ENCODE peak calls at places on chromosomes 2 and 18, in six cellular contexts. S, H, D, L, X and R are unnamed samples.

GRCh38 chr2:221680548-221680947 is 108.4 kb upstream of the EPHA4 start:
- DNase-seq in S (no peak), D (no peak), L (no peak), H (no peak), X (no peak), R (no peak)

GRCh38 chr2:120287183-120288015 is 34.7 kb downstream of the RALB start:
- DNase-seq in D (no peak), X (peak; percentile 48), L (peak; percentile 87), H (peak; percentile 96), S (no peak), R (no peak)

GRCh38 chr2:1742680-1743395 is 1.5 kb downstream of the PXDN start:
- DNase-seq in D (peak; percentile 95), S (no peak), H (peak; percentile 90), X (peak; percentile 35), L (peak; percentile 93), R (peak; percentile 76)

GRCh38 chr2:241894681-241895426 is 25.3 kb downstream of the RTP5 start:
- DNase-seq in H (no peak), S (peak; percentile 82), D (peak; percentile 63), L (no peak), X (no peak), R (peak; percentile 46)

GRCh38 chr2:178912416-178913056 is 105.3 kb upstream of the TTN start:
- DNase-seq in S (no peak), L (peak; percentile 13), H (peak; percentile 4), X (no peak), D (no peak), R (no peak)

GRCh38 chr2:134438371-134438770 is 184.5 kb downstream of the MGAT5 start:
- DNase-seq in S (no peak), H (no peak), L (no peak), D (no peak), X (no peak), R (no peak)

GRCh38 chr2:195337597-195337996 is 319.4 kb upstream of the SLC39A10 start:
- DNase-seq in D (no peak), S (no peak), H (no peak), X (no peak), L (peak; percentile 3), R (no peak)

GRCh38 chr2:236871500-236872001 is 214.1 kb upstream of the COPS8 start:
- DNase-seq in L (peak; percentile 89), H (peak; percentile 91), X (peak; percentile 84), S (no peak), D (peak; percentile 81), R (peak; percentile 74)

GRCh38 chr2:229467783-229468182 is 196.7 kb upstream of the PID1 start:
- DNase-seq in X (no peak), L (no peak), S (no peak), D (no peak), H (no peak), R (no peak)

GRCh38 chr18:45386256-45386655 is 229.0 kb upstream of the SLC14A2 start:
- DNase-seq in S (peak; percentile 21), X (no peak), D (no peak), H (peak; percentile 8), L (no peak), R (no peak)

GRCh38 chr2:18719978-18720775 is 130.8 kb upstream of the NT5C1B start:
- DNase-seq in H (peak; percentile 58), D (peak; percentile 75), X (no peak), S (no peak), L (peak; percentile 46), R (no peak)

GRCh38 chr2:234579231-234579962 is 82.5 kb upstream of the ARL4C start:
- DNase-seq in H (peak; percentile 68), L (no peak), D (no peak), S (no peak), X (no peak), R (no peak)

GRCh38 chr2:158024288-158024898 is 77.3 kb upstream of the UPP2 start:
- DNase-seq in X (no peak), L (no peak), H (peak; percentile 31), D (no peak), S (peak; percentile 40), R (peak; percentile 52)

GRCh38 chr18:11498821-11499220 is 110.6 kb upstream of the SLC35G4 start:
- DNase-seq in L (peak; percentile 63), H (no peak), X (no peak), D (no peak), S (no peak), R (no peak)

GRCh38 chr2:216492951-216493685 is 5.5 kb upstream of the RPL37A start:
- DNase-seq in S (no peak), H (peak; percentile 82), L (peak; percentile 87), X (no peak), D (no peak), R (no peak)

GRCh38 chr2:222333397-222333796 is 34.6 kb upstream of the PAX3 start:
- DNase-seq in X (no peak), S (no peak), H (no peak), L (no peak), D (no peak), R (no peak)

GRCh38 chr2:202036601-202037037 is 3.0 kb downstream of the FZD7 start:
- DNase-seq in H (peak; percentile 35), X (no peak), L (peak; percentile 54), D (no peak), S (no peak), R (no peak)

GRCh38 chr2:238988105-238988504 is 140.2 kb downstream of the TWIST2 start:
- DNase-seq in S (no peak), D (peak; percentile 38), L (no peak), X (no peak), H (no peak), R (no peak)

GRCh38 chr2:98433363-98433964 is 11.2 kb upstream of the INPP4A start:
- DNase-seq in S (no peak), D (no peak), L (no peak), H (no peak), X (no peak), R (no peak)
- H3K9me3 ChIP-seq in S (no peaks in the 10 kb centered on the region), D (no peaks in the 10 kb centered on the region), L (peaks cover 4% of the 10 kb centered on the region), H (peaks cover 4% of the 10 kb centered on the region), X (peaks cover 3% of the 10 kb centered on the region), R (no peaks in the 10 kb centered on the region)

GRCh38 chr2:99397251-99397920 is 60.2 kb downstream of the EIF5B start:
- DNase-seq in H (no peak), X (no peak), S (no peak), L (no peak), D (no peak), R (no peak)
- H3K27ac ChIP-seq in H (no peak overlapping the region), X (no peak overlapping the region), S (no peak overlapping the region), L (no peak overlapping the region), D (no peak overlapping the region), R (no peak overlapping the region)

DNA sequence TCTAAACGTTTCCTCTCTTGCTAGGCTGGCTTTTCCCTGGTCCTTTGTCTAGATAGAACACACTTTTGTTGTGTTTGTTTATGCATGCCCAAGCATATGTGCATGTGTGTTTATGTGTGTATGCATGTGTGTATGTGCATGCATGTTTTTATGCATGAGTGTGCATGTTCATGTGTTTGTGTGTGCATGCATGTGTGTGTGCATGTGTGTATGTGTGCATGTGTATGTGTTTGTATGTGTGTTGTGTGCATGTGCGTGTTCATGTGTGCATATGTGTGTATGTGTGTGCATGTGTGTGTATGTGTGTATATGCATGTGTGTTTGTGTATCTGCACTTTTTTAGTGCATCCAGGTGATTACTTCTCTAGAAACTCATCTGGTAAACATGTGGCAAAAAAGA is 558.0 kb downstream of the GALR1 start:
- DNase-seq in D (no peak), L (no peak), H (no peak), X (no peak), S (no peak), R (no peak)
- TF ChIP-seq CTCF in D (no peak), L (no peak), H (no peak), X (no peak), S (no peak), R (no peak)

DNA sequence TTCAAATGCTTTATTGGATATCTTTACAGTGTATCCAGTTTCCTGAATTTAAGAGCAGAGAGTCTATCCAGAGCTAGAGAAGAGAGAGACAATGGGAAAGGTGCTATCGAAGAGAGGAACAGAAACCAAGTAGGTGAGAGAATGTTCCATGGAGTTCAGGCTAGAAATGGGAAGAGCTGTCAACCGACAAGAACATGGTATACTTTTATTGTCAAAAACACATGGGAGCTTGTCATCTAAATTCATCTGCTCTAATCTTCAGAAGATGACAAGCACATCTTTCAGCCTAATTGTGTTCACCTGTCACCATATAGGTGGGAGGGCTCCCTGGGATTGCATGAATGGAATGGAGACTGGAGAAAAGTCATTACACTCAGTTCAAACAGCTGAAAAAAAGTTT is 690.4 kb upstream of the LRATD1 start:
- DNase-seq in X (no peak), L (no peak), H (no peak), D (no peak), S (no peak), R (no peak)
- H3K9me3 ChIP-seq in X (no peaks in the 10 kb centered on the region), L (no peaks in the 10 kb centered on the region), H (peaks cover 2% of the 10 kb centered on the region), D (no peaks in the 10 kb centered on the region), S (no peaks in the 10 kb centered on the region), R (no peaks in the 10 kb centered on the region)

DNA sequence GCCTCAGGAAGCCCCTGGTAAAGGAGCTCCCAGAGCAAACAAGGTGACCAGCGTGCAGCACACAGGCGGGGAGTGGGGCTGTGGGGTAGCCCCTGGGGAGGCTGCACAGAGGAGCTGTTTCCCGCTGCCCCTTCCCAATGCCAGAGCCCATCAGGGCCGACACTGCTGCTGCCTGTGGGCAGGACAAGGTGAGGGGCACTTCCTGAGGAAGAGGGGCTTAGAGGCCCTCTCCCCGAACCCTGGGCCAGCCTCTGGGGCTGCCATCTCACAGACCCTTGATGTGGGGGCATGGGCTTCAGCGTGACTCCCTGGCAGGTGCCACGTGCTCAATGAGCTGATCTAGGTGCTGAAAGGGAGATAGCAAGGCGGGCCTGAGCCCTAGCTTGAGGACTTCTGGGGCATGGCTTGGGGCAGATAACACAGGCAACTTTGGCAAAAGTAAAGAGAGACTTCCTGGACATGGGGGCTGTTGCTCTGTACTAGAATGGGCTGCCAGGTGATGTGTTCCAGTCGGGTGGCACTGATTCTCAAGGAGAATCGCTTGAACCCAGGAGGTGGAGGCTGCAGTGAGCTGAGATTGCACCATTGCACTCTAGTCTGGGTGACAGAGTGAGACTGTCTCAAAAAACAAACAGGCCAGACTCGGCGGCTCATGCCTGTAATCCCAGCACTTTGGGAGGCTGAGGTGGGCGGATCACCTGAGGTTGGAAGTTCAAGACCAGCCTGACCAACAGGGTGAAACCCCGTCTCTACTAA is 9.9 kb upstream of the KLF11 start:
- DNase-seq in H (no peak), D (no peak), S (no peak), X (no peak), L (no peak), R (peak; percentile 34)
- H3K27ac ChIP-seq in H (no peak overlapping the region), D (no peak overlapping the region), S (no peak overlapping the region), X (no peak overlapping the region), L (no peak overlapping the region), R (peak overlapping the region; percentile 50)